ENCODE peak calls at places on chromosomes 4 and X, in four cellular contexts. I, Z, W and L are unnamed samples.

GRCh38 chr4:83618991-83619390 is 83.1 kb downstream of the GPAT3 start:
- DNase-seq in I (no peak), Z (no peak), W (no peak), L (no peak)

GRCh38 chrX:101550362-101550761 is at the start of gene ARMCX1:
- DNase-seq in I (no peak), Z (no peak), W (no peak), L (peak)

GRCh38 chr4:147396105-147396504 is 84.8 kb upstream of the EDNRA start:
- DNase-seq in I (no peak), Z (no peak), W (no peak), L (no peak)

GRCh38 chrX:154002215-154002719 is 17.4 kb downstream of the IRAK1 start:
- DNase-seq in I (no peak), Z (peak), W (peak), L (no peak)

GRCh38 chr4:126750723-126751122 is 882.0 kb upstream of the INTU start:
- DNase-seq in I (no peak), Z (no peak), W (no peak), L (no peak)

GRCh38 chrX:42739258-42739657 is 38.7 kb downstream of the PPP1R2C start:
- DNase-seq in I (no peak), Z (no peak), W (peak), L (no peak)

GRCh38 chrX:1060562-1060960 is 151.9 kb downstream of the CRLF2 start:
- DNase-seq in I (no peak), Z (no peak), W (no peak), L (no peak)

GRCh38 chr4:188372051-188372450 is 232.8 kb downstream of the TRIML1 start:
- DNase-seq in I (no peak), Z (no peak), W (no peak), L (no peak)

GRCh38 chrX:57285001-57285400 is 1.5 kb upstream of the FAAH2 start:
- DNase-seq in I (no peak), Z (no peak), W (no peak), L (no peak)

GRCh38 chr4:95159384-95159783 is 389.4 kb downstream of the UNC5C start:
- DNase-seq in I (no peak), Z (no peak), W (no peak), L (no peak)

GRCh38 chr4:109278594-109279031 is 23.8 kb downstream of the COL25A1 start:
- DNase-seq in I (no peak), Z (no peak), W (no peak), L (no peak)

GRCh38 chrX:126551725-126552312 is 795 bp downstream of the DCAF12L1 start:
- DNase-seq in I (no peak), Z (no peak), W (no peak), L (no peak)

GRCh38 chrX:80816051-80816450 is 6.4 kb upstream of the BRWD3 start:
- DNase-seq in I (no peak), Z (no peak), W (no peak), L (no peak)

GRCh38 chrX:97897998-97898397 is 1014.3 kb downstream of the RPA4 start:
- DNase-seq in I (no peak), Z (no peak), W (no peak), L (no peak)

GRCh38 chr4:175238827-175239517 is 320.8 kb downstream of the ADAM29 start:
- DNase-seq in I (no peak), Z (no peak), W (no peak), L (no peak)

GRCh38 chr4:138893991-138894390 is 121.6 kb upstream of the NOCT start:
- DNase-seq in I (no peak), Z (no peak), W (no peak), L (no peak)

GRCh38 chr4:140568507-140569306 is at the start of gene UCP1:
- DNase-seq in I (no peak), Z (no peak), W (no peak), L (peak)

GRCh38 chrX:25025615-25026014 is 9.8 kb upstream of the ARX start:
- DNase-seq in I (no peak), Z (no peak), W (no peak), L (no peak)

GRCh38 chr4:54837576-54838140 is 179.9 kb downstream of the KIT start:
- DNase-seq in I (no peak), Z (no peak), W (no peak), L (no peak)

GRCh38 chr4:173443121-173443520 is 44.2 kb upstream of the SCRG1 start:
- DNase-seq in I (no peak), Z (no peak), W (no peak), L (no peak)

GRCh38 chrX:71989768-71990167 is 79.1 kb downstream of the NHSL2 start:
- DNase-seq in I (no peak), Z (no peak), W (no peak), L (no peak)

GRCh38 chr4:187128971-187129370 is 405.3 kb upstream of the FAT1 start:
- DNase-seq in I (no peak), Z (no peak), W (no peak), L (no peak)

GRCh38 chr4:135418353-135418752 is 1216.8 kb upstream of the PABPC4L start:
- DNase-seq in I (no peak), Z (no peak), W (no peak), L (no peak)

GRCh38 chrX:13029831-13030771 is 14.3 kb downstream of the FAM9C start:
- DNase-seq in I (peak), Z (no peak), W (no peak), L (no peak)

GRCh38 chr4:67785528-67785927 is 31.3 kb upstream of the GNRHR start:
- DNase-seq in I (no peak), Z (no peak), W (no peak), L (no peak)

GRCh38 chrX:17944833-17945497 is 83.9 kb upstream of the RAI2 start:
- DNase-seq in I (no peak), Z (no peak), W (no peak), L (peak)

GRCh38 chrX:41730101-41730500 is 6.1 kb downstream of the GPR82 start:
- DNase-seq in I (no peak), Z (no peak), W (no peak), L (no peak)

GRCh38 chr4:169565606-169566351 is 46.6 kb downstream of the NEK1 start:
- DNase-seq in I (no peak), Z (no peak), W (no peak), L (no peak)

GRCh38 chrX:26590849-26591248 is 374.9 kb downstream of the MAGEB5 start:
- DNase-seq in I (no peak), Z (no peak), W (no peak), L (no peak)

GRCh38 chr4:41146716-41147506 is 67.4 kb downstream of the APBB2 start:
- DNase-seq in I (no peak), Z (no peak), W (no peak), L (peak)

GRCh38 chr4:183369073-183369472 is 46.8 kb upstream of the CLDN24 start:
- DNase-seq in I (no peak), Z (no peak), W (no peak), L (no peak)

GRCh38 chr4:2260336-2261109 is 1.4 kb downstream of the MXD4 start:
- DNase-seq in I (no peak), Z (no peak), W (no peak), L (no peak)

GRCh38 chr4:107592518-107592917 is 127.5 kb downstream of the PAPSS1 start:
- DNase-seq in I (no peak), Z (no peak), W (no peak), L (no peak)

GRCh38 chr4:98903561-98903960 is 25.4 kb downstream of the EIF4E start:
- DNase-seq in I (no peak), Z (no peak), W (no peak), L (no peak)

GRCh38 chr4:158035662-158036195 is 137.1 kb downstream of the GASK1B start:
- DNase-seq in I (no peak), Z (no peak), W (no peak), L (no peak)

GRCh38 chrX:155819966-155820491 is 61.1 kb upstream of the VAMP7 start:
- DNase-seq in I (no peak), Z (no peak), W (peak), L (peak)

GRCh38 chr4:148814030-148814429 is 371.8 kb upstream of the NR3C2 start:
- DNase-seq in I (no peak), Z (no peak), W (no peak), L (no peak)

GRCh38 chrX:16444353-16444752 is 205.6 kb upstream of the S100G start:
- DNase-seq in I (no peak), Z (no peak), W (no peak), L (no peak)